ENCODE peak calls at places on chromosomes 16 and 17, in five cellular contexts. C is stimulated activated effector memory CD8-positive, alpha-beta T cell treated with anti-CD3 and anti-CD28 coated beads, Interleukin-12 subunit alpha, Interleukin-12 subunit beta, amount 100 ng/mL, for 72 hours; H is stimulated activated naive CD8-positive, alpha-beta T cell treated with anti-CD3 and anti-CD28 coated beads, Interleukin-15, amount 100 ng/mL, for 72 hours; F is HCT116; R is A549. A is an unnamed sample.

GRCh38 chr16:49881890-49882289 is 26.0 kb upstream of the ZNF423 start:
- ATAC-seq in C (no peak), H (no peak), F (no peak), R (no peak), A (no peak)

GRCh38 chr16:9054460-9054859 is 37.0 kb upstream of the HAPSTR1 start:
- ATAC-seq in C (no peak), H (no peak), F (no peak), R (no peak), A (no peak)

GRCh38 chr17:35160354-35161201 is 13.0 kb downstream of the UNC45B start:
- ATAC-seq in C (peak), H (peak), F (no peak), R (no peak), A (peak)

GRCh38 chr17:67515490-67516088 is 138.5 kb downstream of the PITPNC1 start:
- ATAC-seq in C (no peak), H (no peak), F (no peak), R (no peak), A (no peak)

GRCh38 chr16:79158337-79158736 is 442.2 kb downstream of the MAF start:
- ATAC-seq in C (no peak), H (no peak), F (no peak), R (no peak), A (no peak)

GRCh38 chr17:74918906-74919305 is 4.1 kb downstream of the USH1G start:
- ATAC-seq in C (no peak), H (no peak), F (no peak), R (no peak), A (no peak)

GRCh38 chr16:57385083-57385482 is 12.8 kb downstream of the CX3CL1 start:
- ATAC-seq in C (no peak), H (no peak), F (no peak), R (no peak), A (no peak)

GRCh38 chr16:11967195-11967911 is 2.3 kb downstream of the TNFRSF17 start:
- ATAC-seq in C (no peak), H (no peak), F (no peak), R (no peak), A (no peak)

GRCh38 chr16:72590179-72590937 is 418.4 kb upstream of the PMFBP1 start:
- ATAC-seq in C (no peak), H (no peak), F (no peak), R (no peak), A (no peak)

GRCh38 chr17:38330941-38331411 is 12.8 kb downstream of the GPR179 start:
- ATAC-seq in C (no peak), H (no peak), F (no peak), R (no peak), A (no peak)

GRCh38 chr16:3564130-3564888 is 12.9 kb downstream of the NLRC3 start:
- ATAC-seq in C (no peak), H (peak), F (no peak), R (no peak), A (no peak)

GRCh38 chr17:21524211-21524591 is 148.0 kb downstream of the KCNJ12 start:
- ATAC-seq in C (no peak), H (no peak), F (no peak), R (no peak), A (no peak)

GRCh38 chr17:15414502-15415348 is 52.7 kb downstream of the CDRT4 start:
- ATAC-seq in C (no peak), H (no peak), F (no peak), R (peak), A (no peak)

GRCh38 chr16:16163109-16163508 is 60.2 kb downstream of the ABCC6 start:
- ATAC-seq in C (no peak), H (no peak), F (no peak), R (no peak), A (no peak)

GRCh38 chr16:56420613-56421012 is 4.7 kb downstream of the AMFR start:
- ATAC-seq in C (no peak), H (no peak), F (no peak), R (no peak), A (no peak)

GRCh38 chr17:4536259-4536741 is 18.9 kb downstream of the MYBBP1A start:
- ATAC-seq in C (peak), H (peak), F (peak), R (no peak), A (no peak)

GRCh38 chr16:78463591-78463990 is 364.1 kb downstream of the WWOX start:
- ATAC-seq in C (no peak), H (no peak), F (no peak), R (no peak), A (no peak)

GRCh38 chr17:1590031-1590746 is 27.6 kb upstream of the PITPNA start:
- ATAC-seq in C (peak), H (no peak), F (peak), R (peak), A (peak)

GRCh38 chr16:15966420-15967222 is 17.2 kb downstream of the ABCC1 start:
- ATAC-seq in C (no peak), H (no peak), F (peak), R (peak), A (no peak)

GRCh38 chr17:5042152-5043022 is 7.2 kb upstream of the SLC52A1 start:
- ATAC-seq in C (peak), H (no peak), F (no peak), R (no peak), A (peak)

GRCh38 chr17:75758131-75758905 is 6.7 kb downstream of the GALK1 start:
- ATAC-seq in C (no peak), H (no peak), F (peak), R (peak), A (no peak)